ENCODE peak calls at places on chromosomes 13 and 19, in five cellular contexts. C, Z, V, Y and F are unnamed samples.

GRCh38 chr13:97367016-97367415 is 67.0 kb upstream of the RAP2A start:
- DNase-seq in Y (no peak), Z (no peak), V (no peak), C (no peak), F (no peak)

GRCh38 chr13:67223024-67223423 is 7.1 kb downstream of the PCDH9 start:
- DNase-seq in V (no peak), Y (no peak), Z (no peak), C (no peak), F (no peak)

GRCh38 chr13:61988810-61989209 is 573.2 kb upstream of the PCDH20 start:
- DNase-seq in Z (no peak), Y (no peak), C (no peak), V (no peak), F (no peak)

GRCh38 chr19:58305932-58306323 is 751 bp downstream of the ERVK3-1 start:
- DNase-seq in Z (no peak), C (no peak), V (no peak), Y (peak; percentile 21), F (no peak)

GRCh38 chr19:45448887-45449299 is 18.9 kb upstream of the FOSB start:
- DNase-seq in Z (no peak), V (no peak), Y (no peak), C (no peak), F (no peak)

GRCh38 chr19:45879055-45879454 is 6.9 kb downstream of the IRF2BP1 start:
- DNase-seq in Z (no peak), C (peak; percentile 58), Y (no peak), V (no peak), F (no peak)

GRCh38 chr19:12611361-12611699 is 610 bp downstream of the ZNF791 start:
- DNase-seq in Z (peak; percentile 69), C (peak; percentile 75), V (peak; percentile 58), Y (peak; percentile 81), F (peak; percentile 64)

GRCh38 chr19:10927691-10928562 is 512 bp downstream of the YIPF2 start:
- DNase-seq in Y (peak; percentile 10), Z (no peak), V (no peak), C (no peak), F (no peak)

GRCh38 chr19:43672061-43672679 is 2.2 kb upstream of the PLAUR start:
- DNase-seq in V (no peak), Z (no peak), C (no peak), Y (no peak), F (no peak)

GRCh38 chr19:21851596-21852345 is 15.8 kb upstream of the ZNF43 start:
- DNase-seq in V (peak; percentile 97), Y (peak; percentile 97), C (peak; percentile 96), Z (peak; percentile 95), F (peak; percentile 86)

GRCh38 chr19:32188921-32189320 is 156.5 kb upstream of the ZNF507 start:
- DNase-seq in Z (no peak), V (no peak), C (no peak), Y (no peak), F (no peak)

GRCh38 chr13:43766766-43767165 is 20.0 kb downstream of the ENOX1 start:
- DNase-seq in Z (no peak), V (no peak), C (no peak), Y (no peak), F (no peak)

DNA sequence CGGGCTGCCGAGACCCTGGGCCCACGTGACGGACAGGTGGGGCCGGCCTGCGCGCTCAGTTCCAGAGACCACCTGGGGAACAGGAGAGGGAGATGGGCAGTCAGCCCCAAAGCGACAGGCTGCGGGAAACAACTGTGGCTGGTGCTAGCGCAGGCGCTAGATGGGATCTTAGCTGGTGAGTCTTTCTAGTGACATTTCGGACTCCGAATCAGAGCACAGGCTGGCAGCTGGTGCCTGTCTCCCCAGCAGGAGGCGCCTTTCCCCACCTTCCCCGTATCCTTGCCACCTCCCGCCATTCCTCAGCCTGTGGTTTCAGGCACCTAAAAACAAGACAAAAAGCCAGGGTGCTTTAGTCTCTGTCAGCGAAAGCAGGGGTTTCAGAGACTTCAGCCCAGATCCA is 19.4 kb upstream of the RANBP3 start:
- DNase-seq in Z (peak; percentile 60), C (no peak), V (no peak), Y (no peak), F (peak; percentile 38)
- TF ChIP-seq CTCF in Z (no peak), C (no peak), V (no peak), Y (no peak), F (peak; percentile 14)

GRCh38 chr19:54035215-54036178 is 28.2 kb downstream of the VSTM1 start:
- DNase-seq in Z (no peak), Y (no peak), V (no peak), C (no peak), F (no peak)

GRCh38 chr19:54026656-54027055 is 35.2 kb downstream of the CACNG6 start:
- DNase-seq in Y (no peak), V (no peak), C (no peak), Z (no peak), F (no peak)

GRCh38 chr19:54029930-54030490 is 33.7 kb downstream of the VSTM1 start:
- DNase-seq in Z (peak; percentile 79), Y (peak; percentile 22), V (peak; percentile 64), C (no peak), F (peak; percentile 76)

DNA sequence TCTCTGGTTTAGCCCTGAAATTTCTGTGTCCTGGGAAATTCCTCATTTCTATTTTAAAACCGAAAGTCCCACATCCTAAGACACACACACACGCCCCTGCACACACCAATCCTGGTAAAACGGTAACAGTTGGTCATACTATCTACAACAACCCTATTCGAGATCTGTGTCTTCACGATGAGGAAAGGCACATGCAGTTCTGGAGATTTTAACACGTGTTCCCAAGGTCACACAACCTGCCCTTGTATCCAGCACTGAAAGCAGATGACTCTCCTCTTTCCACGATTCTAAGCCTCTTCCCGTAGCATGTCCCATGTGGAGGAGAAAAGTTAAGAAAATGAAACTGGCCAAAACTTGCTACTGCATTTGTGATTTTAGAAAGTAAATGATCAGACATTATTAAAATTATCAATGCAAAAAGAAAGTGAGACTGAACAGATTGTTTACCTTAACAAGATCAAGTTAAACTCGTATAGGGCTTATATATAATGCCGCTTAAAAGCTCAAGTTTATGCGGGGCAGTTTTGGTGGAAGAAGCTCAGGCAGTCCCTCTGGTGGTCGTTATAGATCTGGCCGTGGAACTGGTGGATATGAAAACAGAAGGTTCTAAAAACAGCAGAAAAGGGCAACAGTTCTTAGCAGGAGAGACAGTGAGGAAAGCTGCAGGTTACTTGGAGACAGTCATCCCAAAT is 32.7 kb downstream of the VSTM1 start:
- DNase-seq in Y (no peak), C (no peak), Z (no peak), V (no peak), F (no peak)
- TF ChIP-seq CTCF in Y (no peak), C (peak; percentile 12), Z (peak; percentile 38), V (peak; percentile 50), F (peak; percentile 27)

DNA sequence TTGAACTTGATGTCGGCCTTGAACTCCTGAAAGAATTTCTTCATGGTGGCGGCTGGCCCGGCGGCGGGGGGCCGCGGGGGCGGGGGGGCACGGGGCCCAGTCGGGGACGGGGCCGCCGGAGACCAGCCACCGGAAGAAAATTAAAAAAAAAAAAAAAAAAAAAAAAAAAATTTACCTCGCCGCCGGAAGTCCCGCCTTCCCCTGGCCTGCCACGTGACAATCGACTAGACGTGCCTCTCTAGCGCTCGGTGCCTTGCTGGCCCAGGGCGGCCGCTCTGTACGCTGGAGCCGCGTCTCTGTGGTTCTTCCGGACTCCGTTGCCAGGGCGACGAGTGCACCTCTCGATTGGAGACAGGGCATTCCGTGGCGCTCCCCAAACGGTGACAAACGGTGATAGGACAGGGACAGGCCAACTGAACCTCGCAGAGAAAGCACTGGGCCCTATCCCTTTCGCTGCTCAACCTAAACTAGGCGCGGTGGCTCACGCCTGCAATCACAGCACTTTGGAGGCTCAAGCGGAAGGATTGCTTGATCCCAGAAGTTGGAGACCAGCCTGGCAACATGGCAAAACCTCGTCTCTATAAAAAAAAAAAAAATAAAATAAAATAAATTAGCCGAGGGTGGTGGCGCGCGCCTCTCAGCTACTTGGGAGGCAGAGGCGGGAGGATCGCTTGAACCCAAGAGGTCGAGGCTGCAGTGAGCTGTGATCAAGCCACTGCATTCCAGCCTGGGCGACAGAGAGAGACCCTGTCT is at the start of gene UBXN6:
- DNase-seq in Z (peak; percentile 96), V (peak; percentile 99), C (peak; percentile 96), Y (peak; percentile 99), F (peak; percentile 97)
- TF ChIP-seq CTCF in Z (no peak), V (peak; percentile 46), C (no peak), Y (peak; percentile 21), F (no peak)

DNA sequence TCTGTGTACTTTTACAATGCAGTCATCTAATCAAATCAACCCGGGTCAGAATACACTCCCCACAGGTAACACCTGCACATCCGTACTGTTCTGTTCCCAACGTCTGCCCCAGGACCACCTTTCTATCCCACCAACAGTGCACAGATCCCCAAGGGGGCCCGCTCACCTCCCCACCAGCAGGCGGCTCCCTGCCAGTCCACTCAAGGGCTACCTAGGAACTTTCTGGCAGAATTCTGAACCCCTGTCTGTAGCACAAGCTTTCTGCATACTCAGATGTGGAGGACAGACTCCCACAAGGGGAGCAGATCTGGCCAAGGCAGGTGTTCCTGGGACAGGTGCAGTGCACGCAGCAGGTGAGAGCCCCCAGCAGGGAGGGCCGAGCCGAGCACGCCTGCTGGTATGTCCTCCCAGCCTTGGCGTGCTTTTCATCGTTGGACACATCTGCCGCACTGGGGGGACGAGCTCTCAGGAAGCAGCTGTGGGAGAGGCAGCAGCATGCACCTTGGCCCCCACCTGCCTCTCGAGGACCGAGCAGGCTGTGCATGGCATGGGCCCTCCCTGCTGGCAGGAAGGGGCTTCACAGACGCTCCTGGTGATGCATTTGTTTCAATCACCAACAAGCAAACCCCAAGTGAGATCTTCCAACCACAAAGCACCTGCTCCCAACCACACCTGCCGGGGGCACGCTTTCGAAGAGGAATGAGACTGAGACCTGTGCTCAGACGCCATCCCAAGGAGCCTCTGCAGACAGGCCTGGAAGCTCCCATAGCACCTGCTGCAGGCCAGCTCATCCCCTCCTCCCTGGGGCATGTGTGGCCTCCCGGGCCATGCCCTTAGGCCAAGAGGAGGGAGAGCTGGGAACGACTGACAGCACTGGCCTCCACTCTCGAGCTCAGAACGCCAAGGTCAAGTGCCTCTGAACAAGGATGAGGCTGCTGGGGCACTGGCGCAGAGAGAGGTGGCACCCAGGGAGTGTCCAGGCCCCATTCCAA is 35.9 kb downstream of the RAB20 start:
- DNase-seq in Z (no peak), C (no peak), Y (peak; percentile 84), V (no peak), F (no peak)
- TF ChIP-seq CTCF in Z (no peak), C (no peak), Y (no peak), V (no peak), F (no peak)